ENCODE peak calls at places on chromosomes 3 and 15, in nine cellular contexts. One of them, this sample, is unnamed.

GRCh38 chr3:43695443-43695842 is 4.7 kb downstream of the ABHD5 start:
- DNase-seq in mucosa of descending colon: no peak
- DNase-seq in effector memory CD8-positive, alpha-beta T cell: no peak
- DNase-seq in aorta: no peak
- DNase-seq in AG08396: no peak
- DNase-seq in GM12878: no peak
- DNase-seq in GM12865: no peak
- DNase-seq in stimulated activated CD8-positive, alpha-beta memory T cell treated with anti-CD3 and anti-CD28 coated beads, Interleukin-4, amount 100 ng/mL, for 4 hours: no peak
- DNase-seq in activated naive CD4-positive, alpha-beta T cell treated with anti-CD3 and anti-CD28 coated beads, Interleukin-2, amount 10 ng/mL, durations not matched to agents 7 days and 5 days: no peak
- DNase-seq in this sample: no peak

GRCh38 chr3:4314688-4315087 is 11.5 kb downstream of the SETMAR start:
- DNase-seq in mucosa of descending colon: no peak
- DNase-seq in effector memory CD8-positive, alpha-beta T cell: no peak
- DNase-seq in aorta: no peak
- DNase-seq in AG08396: no peak
- DNase-seq in GM12878: no peak
- DNase-seq in GM12865: no peak
- DNase-seq in stimulated activated CD8-positive, alpha-beta memory T cell treated with anti-CD3 and anti-CD28 coated beads, Interleukin-4, amount 100 ng/mL, for 4 hours: no peak
- DNase-seq in activated naive CD4-positive, alpha-beta T cell treated with anti-CD3 and anti-CD28 coated beads, Interleukin-2, amount 10 ng/mL, durations not matched to agents 7 days and 5 days: no peak
- DNase-seq in this sample: no peak

GRCh38 chr3:124263168-124263567 is 271.2 kb upstream of the ROPN1 start:
- DNase-seq in mucosa of descending colon: no peak
- DNase-seq in effector memory CD8-positive, alpha-beta T cell: no peak
- DNase-seq in aorta: peak; percentile 55
- DNase-seq in AG08396: peak; percentile 57
- DNase-seq in GM12878: no peak
- DNase-seq in GM12865: peak; percentile 9
- DNase-seq in stimulated activated CD8-positive, alpha-beta memory T cell treated with anti-CD3 and anti-CD28 coated beads, Interleukin-4, amount 100 ng/mL, for 4 hours: no peak
- DNase-seq in activated naive CD4-positive, alpha-beta T cell treated with anti-CD3 and anti-CD28 coated beads, Interleukin-2, amount 10 ng/mL, durations not matched to agents 7 days and 5 days: no peak
- DNase-seq in this sample: no peak

GRCh38 chr3:40518067-40518466 is 6.7 kb upstream of the ZNF621 start:
- DNase-seq in mucosa of descending colon: no peak
- DNase-seq in effector memory CD8-positive, alpha-beta T cell: no peak
- DNase-seq in aorta: no peak
- DNase-seq in AG08396: no peak
- DNase-seq in GM12878: no peak
- DNase-seq in GM12865: no peak
- DNase-seq in stimulated activated CD8-positive, alpha-beta memory T cell treated with anti-CD3 and anti-CD28 coated beads, Interleukin-4, amount 100 ng/mL, for 4 hours: no peak
- DNase-seq in activated naive CD4-positive, alpha-beta T cell treated with anti-CD3 and anti-CD28 coated beads, Interleukin-2, amount 10 ng/mL, durations not matched to agents 7 days and 5 days: no peak
- DNase-seq in this sample: no peak

GRCh38 chr3:177810162-177810623 is 612.9 kb upstream of the TBL1XR1 start:
- DNase-seq in mucosa of descending colon: no peak
- DNase-seq in effector memory CD8-positive, alpha-beta T cell: no peak
- DNase-seq in aorta: no peak
- DNase-seq in AG08396: peak; percentile 72
- DNase-seq in GM12878: no peak
- DNase-seq in GM12865: no peak
- DNase-seq in stimulated activated CD8-positive, alpha-beta memory T cell treated with anti-CD3 and anti-CD28 coated beads, Interleukin-4, amount 100 ng/mL, for 4 hours: no peak
- DNase-seq in activated naive CD4-positive, alpha-beta T cell treated with anti-CD3 and anti-CD28 coated beads, Interleukin-2, amount 10 ng/mL, durations not matched to agents 7 days and 5 days: no peak
- DNase-seq in this sample: no peak

GRCh38 chr3:52093751-52094525 is 37.6 kb upstream of the DUSP7 start:
- DNase-seq in mucosa of descending colon: peak; percentile 27
- DNase-seq in effector memory CD8-positive, alpha-beta T cell: no peak
- DNase-seq in aorta: peak; percentile 35
- DNase-seq in AG08396: no peak
- DNase-seq in GM12878: no peak
- DNase-seq in GM12865: no peak
- DNase-seq in stimulated activated CD8-positive, alpha-beta memory T cell treated with anti-CD3 and anti-CD28 coated beads, Interleukin-4, amount 100 ng/mL, for 4 hours: no peak
- DNase-seq in activated naive CD4-positive, alpha-beta T cell treated with anti-CD3 and anti-CD28 coated beads, Interleukin-2, amount 10 ng/mL, durations not matched to agents 7 days and 5 days: no peak
- DNase-seq in this sample: no peak

GRCh38 chr3:31029756-31030155 is 135.3 kb upstream of the GADL1 start:
- DNase-seq in mucosa of descending colon: no peak
- DNase-seq in effector memory CD8-positive, alpha-beta T cell: no peak
- DNase-seq in aorta: no peak
- DNase-seq in AG08396: no peak
- DNase-seq in GM12878: no peak
- DNase-seq in GM12865: no peak
- DNase-seq in stimulated activated CD8-positive, alpha-beta memory T cell treated with anti-CD3 and anti-CD28 coated beads, Interleukin-4, amount 100 ng/mL, for 4 hours: no peak
- DNase-seq in activated naive CD4-positive, alpha-beta T cell treated with anti-CD3 and anti-CD28 coated beads, Interleukin-2, amount 10 ng/mL, durations not matched to agents 7 days and 5 days: no peak
- DNase-seq in this sample: no peak

GRCh38 chr3:168094877-168095610 is 680 bp downstream of the GOLIM4 start:
- DNase-seq in mucosa of descending colon: peak; percentile 78
- DNase-seq in effector memory CD8-positive, alpha-beta T cell: peak; percentile 17
- DNase-seq in aorta: peak; percentile 78
- DNase-seq in AG08396: peak; percentile 70
- DNase-seq in GM12878: peak; percentile 30
- DNase-seq in GM12865: peak; percentile 86
- DNase-seq in stimulated activated CD8-positive, alpha-beta memory T cell treated with anti-CD3 and anti-CD28 coated beads, Interleukin-4, amount 100 ng/mL, for 4 hours: no peak
- DNase-seq in activated naive CD4-positive, alpha-beta T cell treated with anti-CD3 and anti-CD28 coated beads, Interleukin-2, amount 10 ng/mL, durations not matched to agents 7 days and 5 days: peak; percentile 36
- DNase-seq in this sample: peak; percentile 67

GRCh38 chr3:52106951-52107611 is 47.1 kb downstream of the POC1A start:
- DNase-seq in mucosa of descending colon: no peak
- DNase-seq in effector memory CD8-positive, alpha-beta T cell: no peak
- DNase-seq in aorta: peak; percentile 11
- DNase-seq in AG08396: no peak
- DNase-seq in GM12878: no peak
- DNase-seq in GM12865: no peak
- DNase-seq in stimulated activated CD8-positive, alpha-beta memory T cell treated with anti-CD3 and anti-CD28 coated beads, Interleukin-4, amount 100 ng/mL, for 4 hours: no peak
- DNase-seq in activated naive CD4-positive, alpha-beta T cell treated with anti-CD3 and anti-CD28 coated beads, Interleukin-2, amount 10 ng/mL, durations not matched to agents 7 days and 5 days: no peak
- DNase-seq in this sample: no peak

GRCh38 chr3:65436580-65436979 is 602.1 kb downstream of the MAGI1 start:
- DNase-seq in mucosa of descending colon: no peak
- DNase-seq in effector memory CD8-positive, alpha-beta T cell: no peak
- DNase-seq in aorta: no peak
- DNase-seq in AG08396: no peak
- DNase-seq in GM12878: no peak
- DNase-seq in GM12865: peak; percentile 14
- DNase-seq in stimulated activated CD8-positive, alpha-beta memory T cell treated with anti-CD3 and anti-CD28 coated beads, Interleukin-4, amount 100 ng/mL, for 4 hours: no peak
- DNase-seq in activated naive CD4-positive, alpha-beta T cell treated with anti-CD3 and anti-CD28 coated beads, Interleukin-2, amount 10 ng/mL, durations not matched to agents 7 days and 5 days: no peak
- DNase-seq in this sample: no peak

GRCh38 chr3:66816110-66816761 is 181.9 kb upstream of the KBTBD8 start:
- DNase-seq in mucosa of descending colon: no peak
- DNase-seq in effector memory CD8-positive, alpha-beta T cell: peak; percentile 3
- DNase-seq in aorta: no peak
- DNase-seq in AG08396: peak; percentile 33
- DNase-seq in GM12878: no peak
- DNase-seq in GM12865: peak; percentile 64
- DNase-seq in stimulated activated CD8-positive, alpha-beta memory T cell treated with anti-CD3 and anti-CD28 coated beads, Interleukin-4, amount 100 ng/mL, for 4 hours: no peak
- DNase-seq in activated naive CD4-positive, alpha-beta T cell treated with anti-CD3 and anti-CD28 coated beads, Interleukin-2, amount 10 ng/mL, durations not matched to agents 7 days and 5 days: no peak
- DNase-seq in this sample: peak; percentile 46

GRCh38 chr15:100525894-100526512 is 2.7 kb downstream of the CERS3 start:
- DNase-seq in mucosa of descending colon: peak; percentile 52
- DNase-seq in effector memory CD8-positive, alpha-beta T cell: no peak
- DNase-seq in aorta: peak; percentile 64
- DNase-seq in AG08396: no peak
- DNase-seq in GM12878: no peak
- DNase-seq in GM12865: no peak
- DNase-seq in stimulated activated CD8-positive, alpha-beta memory T cell treated with anti-CD3 and anti-CD28 coated beads, Interleukin-4, amount 100 ng/mL, for 4 hours: no peak
- DNase-seq in activated naive CD4-positive, alpha-beta T cell treated with anti-CD3 and anti-CD28 coated beads, Interleukin-2, amount 10 ng/mL, durations not matched to agents 7 days and 5 days: no peak
- DNase-seq in this sample: no peak

GRCh38 chr3:89340431-89340830 is 233.0 kb downstream of the EPHA3 start:
- DNase-seq in mucosa of descending colon: no peak
- DNase-seq in effector memory CD8-positive, alpha-beta T cell: no peak
- DNase-seq in aorta: no peak
- DNase-seq in AG08396: no peak
- DNase-seq in GM12878: no peak
- DNase-seq in GM12865: no peak
- DNase-seq in stimulated activated CD8-positive, alpha-beta memory T cell treated with anti-CD3 and anti-CD28 coated beads, Interleukin-4, amount 100 ng/mL, for 4 hours: no peak
- DNase-seq in activated naive CD4-positive, alpha-beta T cell treated with anti-CD3 and anti-CD28 coated beads, Interleukin-2, amount 10 ng/mL, durations not matched to agents 7 days and 5 days: no peak
- DNase-seq in this sample: no peak

GRCh38 chr3:108329508-108329907 is 33.2 kb downstream of the HHLA2 start:
- DNase-seq in mucosa of descending colon: no peak
- DNase-seq in effector memory CD8-positive, alpha-beta T cell: no peak
- DNase-seq in aorta: no peak
- DNase-seq in AG08396: no peak
- DNase-seq in GM12878: no peak
- DNase-seq in GM12865: no peak
- DNase-seq in stimulated activated CD8-positive, alpha-beta memory T cell treated with anti-CD3 and anti-CD28 coated beads, Interleukin-4, amount 100 ng/mL, for 4 hours: no peak
- DNase-seq in activated naive CD4-positive, alpha-beta T cell treated with anti-CD3 and anti-CD28 coated beads, Interleukin-2, amount 10 ng/mL, durations not matched to agents 7 days and 5 days: no peak
- DNase-seq in this sample: no peak

GRCh38 chr3:69770219-69770618 is 31.0 kb downstream of the MITF start:
- DNase-seq in mucosa of descending colon: no peak
- DNase-seq in effector memory CD8-positive, alpha-beta T cell: no peak
- DNase-seq in aorta: no peak
- DNase-seq in AG08396: no peak
- DNase-seq in GM12878: no peak
- DNase-seq in GM12865: no peak
- DNase-seq in stimulated activated CD8-positive, alpha-beta memory T cell treated with anti-CD3 and anti-CD28 coated beads, Interleukin-4, amount 100 ng/mL, for 4 hours: no peak
- DNase-seq in activated naive CD4-positive, alpha-beta T cell treated with anti-CD3 and anti-CD28 coated beads, Interleukin-2, amount 10 ng/mL, durations not matched to agents 7 days and 5 days: no peak
- DNase-seq in this sample: no peak

GRCh38 chr3:15102256-15102655 is 3.3 kb upstream of the RBSN start:
- DNase-seq in mucosa of descending colon: peak; percentile 70
- DNase-seq in effector memory CD8-positive, alpha-beta T cell: no peak
- DNase-seq in aorta: peak; percentile 89
- DNase-seq in AG08396: no peak
- DNase-seq in GM12878: no peak
- DNase-seq in GM12865: no peak
- DNase-seq in stimulated activated CD8-positive, alpha-beta memory T cell treated with anti-CD3 and anti-CD28 coated beads, Interleukin-4, amount 100 ng/mL, for 4 hours: no peak
- DNase-seq in activated naive CD4-positive, alpha-beta T cell treated with anti-CD3 and anti-CD28 coated beads, Interleukin-2, amount 10 ng/mL, durations not matched to agents 7 days and 5 days: no peak
- DNase-seq in this sample: no peak

GRCh38 chr3:196778755-196779154 is 39.1 kb downstream of the PAK2 start:
- DNase-seq in mucosa of descending colon: no peak
- DNase-seq in effector memory CD8-positive, alpha-beta T cell: no peak
- DNase-seq in aorta: no peak
- DNase-seq in AG08396: peak; percentile 35
- DNase-seq in GM12878: no peak
- DNase-seq in GM12865: no peak
- DNase-seq in stimulated activated CD8-positive, alpha-beta memory T cell treated with anti-CD3 and anti-CD28 coated beads, Interleukin-4, amount 100 ng/mL, for 4 hours: no peak
- DNase-seq in activated naive CD4-positive, alpha-beta T cell treated with anti-CD3 and anti-CD28 coated beads, Interleukin-2, amount 10 ng/mL, durations not matched to agents 7 days and 5 days: no peak
- DNase-seq in this sample: no peak